ENCODE peak calls at places on chromosome 13, in four cellular contexts. X is mammary epithelial cell, F is astrocyte, H is colonic mucosa. L is an unnamed sample.
A peak's percentile ranks its signal among the peaks of the same experiment; 100 is the strongest.

GRCh38 chr13:30708541-30708940 is 26.8 kb upstream of the ALOX5AP start:
- DNase-seq in X (no peak), F (peak; percentile 61), H (no peak), L (no peak)

GRCh38 chr13:30341815-30342570 is 34.6 kb upstream of the KATNAL1 start:
- DNase-seq in X (peak; percentile 89), F (peak; percentile 95), H (peak; percentile 62), L (no peak)

GRCh38 chr13:31093145-31093885 is 68.4 kb downstream of the HSPH1 start:
- DNase-seq in X (peak; percentile 77), H (no peak), F (no peak), L (no peak)

GRCh38 chr13:18212873-18213272 is 968.8 kb downstream of the TUBA3C start:
- DNase-seq in F (no peak), H (no peak), X (no peak), L (no peak)

GRCh38 chr13:34617684-34618083 is 324.4 kb upstream of the NBEA start:
- DNase-seq in F (peak; percentile 27), X (no peak), H (no peak), L (no peak)

GRCh38 chr13:110274687-110275086 is 32.3 kb downstream of the COL4A1 start:
- DNase-seq in H (no peak), X (no peak), F (no peak), L (no peak)

GRCh38 chr13:82962422-82962821 is 919.9 kb downstream of the SLITRK1 start:
- DNase-seq in X (no peak), F (peak; percentile 27), H (no peak), L (no peak)

GRCh38 chr13:113216165-113217056 is 7.0 kb downstream of the CUL4A start:
- DNase-seq in H (peak; percentile 40), X (peak; percentile 72), F (peak; percentile 78), L (no peak)

GRCh38 chr13:99322297-99323103 is 15.3 kb upstream of the GPR183 start:
- DNase-seq in H (no peak), F (peak; percentile 92), X (peak; percentile 68), L (no peak)

GRCh38 chr13:79810671-79811070 is 329.7 kb downstream of the NDFIP2 start:
- DNase-seq in F (peak; percentile 71), H (no peak), X (peak; percentile 22), L (no peak)

GRCh38 chr13:89066868-89067466 is 1395.8 kb downstream of the SLITRK5 start:
- DNase-seq in H (peak; percentile 39), F (peak; percentile 13), X (peak; percentile 19), L (peak; percentile 21)

GRCh38 chr13:24203726-24204295 is 43.3 kb downstream of the SPATA13 start:
- DNase-seq in F (no peak), H (no peak), X (no peak), L (peak; percentile 48)

GRCh38 chr13:73879346-73880020 is 254.7 kb downstream of the KLF12 start:
- DNase-seq in F (no peak), H (no peak), X (no peak), L (no peak)

GRCh38 chr13:55230570-55230908 is 1910.2 kb upstream of the PRR20A start:
- DNase-seq in X (no peak), H (no peak), F (no peak), L (no peak)

DNA sequence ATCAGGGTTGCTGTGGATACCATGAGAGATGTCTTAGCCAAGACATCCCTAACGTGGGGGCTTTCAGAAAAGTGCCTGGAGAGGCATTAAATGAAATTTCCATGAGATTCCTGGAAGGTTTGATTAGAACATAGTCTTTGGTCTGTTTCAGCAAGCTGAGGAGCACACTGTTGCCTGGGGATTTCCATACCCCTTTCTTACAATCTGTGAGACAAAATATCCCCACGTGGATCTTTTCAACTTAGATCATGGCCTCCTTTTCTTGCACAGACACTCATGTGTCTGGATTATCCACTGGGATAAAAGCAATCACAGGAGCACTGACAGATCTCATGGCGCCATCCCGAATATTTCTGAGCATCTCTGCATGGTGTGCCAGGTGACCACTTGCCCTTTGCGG is 41.7 kb downstream of the GPR12 start:
- DNase-seq in H (no peak), F (no peak), X (no peak), L (no peak)
- H3K4me1 ChIP-seq in H (no peaks in the 10 kb centered on the region), F (no peaks in the 10 kb centered on the region), X (no peaks in the 10 kb centered on the region), L (no peaks in the 10 kb centered on the region)

DNA sequence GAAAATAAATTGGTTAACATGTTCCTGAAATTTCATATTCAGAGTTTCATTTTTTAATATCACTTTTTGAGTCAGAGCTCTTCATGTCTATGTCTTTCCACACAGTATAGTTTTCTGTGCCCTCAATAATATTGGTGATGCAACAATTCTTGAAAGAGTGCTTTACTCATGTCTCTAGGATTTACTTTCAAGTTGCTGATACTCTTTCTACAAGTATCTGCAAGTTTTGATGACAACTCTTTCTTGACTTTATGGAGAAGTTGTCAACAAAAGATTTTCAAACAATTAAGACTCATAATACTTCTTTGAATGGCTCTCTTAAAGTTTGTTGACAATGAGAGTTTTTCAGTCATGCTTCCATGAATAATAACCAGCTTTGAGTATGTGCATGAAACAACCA is 561.7 kb downstream of the DIAPH3 start:
- DNase-seq in F (no peak), H (no peak), X (peak; percentile 24), L (no peak)
- H3K9ac ChIP-seq in F (no peak overlapping the region), H (no peak overlapping the region), X (no peak overlapping the region), L (no peak overlapping the region)

GRCh38 chr13:25725104-25725503 is 326.7 kb downstream of the SHISA2 start:
- DNase-seq in X (no peak), F (no peak), H (no peak), L (no peak)

GRCh38 chr13:25729201-25729600 is 322.6 kb downstream of the SHISA2 start:
- DNase-seq in F (no peak), H (no peak), X (no peak), L (no peak)

GRCh38 chr13:25727250-25727649 is 324.6 kb downstream of the SHISA2 start:
- DNase-seq in H (peak; percentile 36), X (no peak), F (no peak), L (no peak)

GRCh38 chr13:25731037-25731436 is 320.8 kb downstream of the SHISA2 start:
- DNase-seq in X (no peak), H (no peak), F (no peak), L (no peak)

GRCh38 chr13:25727776-25728175 is 324.0 kb downstream of the SHISA2 start:
- DNase-seq in H (no peak), X (no peak), F (no peak), L (no peak)
- H3K4me1 ChIP-seq in H (no peaks in the 10 kb centered on the region), X (peaks cover 16% of the 10 kb centered on the region), F (peaks cover 15% of the 10 kb centered on the region), L (peaks cover 10% of the 10 kb centered on the region)

DNA sequence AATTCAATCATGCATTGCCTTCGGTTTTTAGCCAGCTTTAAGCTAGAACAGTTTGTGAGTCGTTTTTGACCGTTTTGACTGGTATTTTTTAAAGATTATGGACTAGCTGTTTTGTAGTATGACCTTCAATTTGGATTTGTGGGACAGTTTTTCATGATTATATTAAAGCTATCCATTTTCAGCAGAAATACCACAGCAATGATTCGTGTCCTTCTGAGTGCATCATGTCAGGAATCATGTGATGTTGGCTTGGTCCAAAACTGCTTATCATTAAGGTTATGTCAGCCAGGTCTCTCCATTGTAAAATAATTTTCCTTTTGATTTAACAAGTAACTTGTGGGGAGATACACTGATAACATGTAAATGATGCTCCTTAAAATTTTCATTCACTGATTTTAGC is 228.9 kb downstream of the POSTN start:
- DNase-seq in X (peak; percentile 10), H (no peak), F (peak; percentile 53), L (no peak)
- H3K9ac ChIP-seq in X (no peak overlapping the region), H (no peak overlapping the region), F (no peak overlapping the region), L (no peak overlapping the region)

GRCh38 chr13:75417006-75417384 is 65.0 kb downstream of the TBC1D4 start:
- DNase-seq in F (peak; percentile 11), X (no peak), H (no peak), L (no peak)
- H3K4me1 ChIP-seq in F (peaks cover 25% of the 10 kb centered on the region), X (peaks cover 30% of the 10 kb centered on the region), H (no peaks in the 10 kb centered on the region), L (no peaks in the 10 kb centered on the region)

DNA sequence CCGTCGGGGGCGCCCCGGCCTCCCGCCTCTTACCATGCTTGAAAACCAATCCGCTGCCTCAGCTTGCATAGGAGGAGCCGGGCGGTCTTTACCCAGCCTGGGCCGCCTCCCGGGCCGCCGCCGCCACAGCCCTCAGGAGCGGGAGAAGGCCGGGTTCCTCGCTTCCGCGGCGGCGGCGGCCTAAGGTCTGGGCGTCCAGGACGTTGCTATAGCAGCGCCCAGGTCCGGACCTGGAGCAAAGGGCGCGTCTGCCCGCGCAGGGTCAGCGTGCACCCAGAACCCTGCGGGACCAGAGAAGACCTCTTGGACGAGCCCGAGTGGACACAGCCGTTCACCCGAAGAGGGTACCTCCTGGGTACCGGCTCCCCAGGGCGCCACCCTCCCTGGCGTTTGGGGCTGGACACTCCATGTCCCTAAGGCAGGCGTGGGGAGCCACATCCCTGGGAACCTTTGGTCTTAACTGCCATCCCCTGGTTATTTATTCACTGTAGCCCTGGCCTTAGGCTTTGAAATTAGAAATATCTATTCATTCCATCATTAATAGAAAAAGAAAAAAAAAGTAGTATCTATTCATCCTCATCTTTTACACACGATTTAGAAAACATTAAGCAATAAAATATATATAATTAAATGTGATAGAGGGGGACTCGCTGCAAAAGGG is 2.4 kb downstream of the DZIP1 start:
- DNase-seq in X (peak; percentile 46), H (peak; percentile 38), F (peak; percentile 47), L (no peak)
- H3K9ac ChIP-seq in X (no peak overlapping the region), H (no peak overlapping the region), F (peak overlapping the region; percentile 77), L (no peak overlapping the region)

GRCh38 chr13:40566811-40567210 is 99.6 kb downstream of the FOXO1 start:
- DNase-seq in X (no peak), F (no peak), H (no peak), L (no peak)
- H3K4me1 ChIP-seq in X (no peaks in the 10 kb centered on the region), F (peaks cover 3% of the 10 kb centered on the region), H (no peaks in the 10 kb centered on the region), L (no peaks in the 10 kb centered on the region)

L was measured in MM.1S.